ENCODE peak calls at places on chromosomes 1 and 21, in five cellular contexts. One of them, this sample, is unnamed.

GRCh38 chr1:204706838-204707509 is 21.4 kb upstream of the LRRN2 start:
- DNase-seq in WTC11: peak; percentile 52
- DNase-seq in GM12878: no peak
- DNase-seq in H1: peak; percentile 69
- DNase-seq in K562: peak; percentile 27
- DNase-seq in this sample: peak; percentile 84

GRCh38 chr1:201500670-201501120 is 6.2 kb downstream of the CSRP1 start:
- DNase-seq in WTC11: no peak
- DNase-seq in GM12878: no peak
- DNase-seq in H1: no peak
- DNase-seq in K562: no peak
- DNase-seq in this sample: peak; percentile 42

GRCh38 chr1:115326419-115326818 is 11.6 kb downstream of the NGF start:
- DNase-seq in WTC11: no peak
- DNase-seq in GM12878: no peak
- DNase-seq in H1: no peak
- DNase-seq in K562: no peak
- DNase-seq in this sample: no peak

GRCh38 chr1:232149302-232150201 is 480.4 kb downstream of the SIPA1L2 start:
- DNase-seq in WTC11: no peak
- DNase-seq in GM12878: no peak
- DNase-seq in H1: no peak
- DNase-seq in K562: no peak
- DNase-seq in this sample: no peak

GRCh38 chr1:3455630-3456448 is 1.4 kb downstream of the ARHGEF16 start:
- DNase-seq in WTC11: no peak
- DNase-seq in GM12878: no peak
- DNase-seq in H1: no peak
- DNase-seq in K562: no peak
- DNase-seq in this sample: no peak

GRCh38 chr1:158613764-158614163 is 8.7 kb downstream of the OR10Z1 start:
- DNase-seq in WTC11: no peak
- DNase-seq in GM12878: no peak
- DNase-seq in H1: no peak
- DNase-seq in K562: no peak
- DNase-seq in this sample: no peak

GRCh38 chr1:21337010-21337437 is 46.8 kb upstream of the ECE1 start:
- DNase-seq in WTC11: no peak
- DNase-seq in GM12878: no peak
- DNase-seq in H1: no peak
- DNase-seq in K562: no peak
- DNase-seq in this sample: no peak

GRCh38 chr1:193434319-193434718 is 247.9 kb upstream of the B3GALT2 start:
- DNase-seq in WTC11: no peak
- DNase-seq in GM12878: no peak
- DNase-seq in H1: no peak
- DNase-seq in K562: no peak
- DNase-seq in this sample: no peak

GRCh38 chr1:30270468-30270867 is 452.9 kb downstream of the MATN1 start:
- DNase-seq in WTC11: no peak
- DNase-seq in GM12878: no peak
- DNase-seq in H1: no peak
- DNase-seq in K562: no peak
- DNase-seq in this sample: no peak

GRCh38 chr1:94783342-94784264 is 36.6 kb upstream of the SLC44A3 start:
- DNase-seq in WTC11: no peak
- DNase-seq in GM12878: no peak
- DNase-seq in H1: no peak
- DNase-seq in K562: no peak
- DNase-seq in this sample: no peak

GRCh38 chr1:56025942-56026341 is 553.4 kb downstream of the PLPP3 start:
- DNase-seq in WTC11: no peak
- DNase-seq in GM12878: no peak
- DNase-seq in H1: no peak
- DNase-seq in K562: no peak
- DNase-seq in this sample: no peak

GRCh38 chr1:60102691-60103090 is 29.1 kb upstream of the C1orf87 start:
- DNase-seq in WTC11: no peak
- DNase-seq in GM12878: no peak
- DNase-seq in H1: no peak
- DNase-seq in K562: no peak
- DNase-seq in this sample: no peak

GRCh38 chr1:39957299-39958020 is 2.5 kb downstream of the MFSD2A start:
- DNase-seq in WTC11: no peak
- DNase-seq in GM12878: no peak
- DNase-seq in H1: no peak
- DNase-seq in K562: no peak
- DNase-seq in this sample: no peak

GRCh38 chr1:1150100-1150499 is 23.6 kb upstream of the TTLL10 start:
- DNase-seq in WTC11: no peak
- DNase-seq in GM12878: no peak
- DNase-seq in H1: no peak
- DNase-seq in K562: no peak
- DNase-seq in this sample: no peak

GRCh38 chr1:87410771-87411170 is 82.1 kb downstream of the LMO4 start:
- DNase-seq in WTC11: no peak
- DNase-seq in GM12878: no peak
- DNase-seq in H1: no peak
- DNase-seq in K562: no peak
- DNase-seq in this sample: no peak

GRCh38 chr21:29524055-29524454 is 225.3 kb downstream of the BACH1 start:
- DNase-seq in WTC11: no peak
- DNase-seq in GM12878: no peak
- DNase-seq in H1: no peak
- DNase-seq in K562: no peak
- DNase-seq in this sample: no peak

GRCh38 chr1:227730630-227731151 is 4.4 kb downstream of the JMJD4 start:
- DNase-seq in WTC11: no peak
- DNase-seq in GM12878: no peak
- DNase-seq in H1: no peak
- DNase-seq in K562: no peak
- DNase-seq in this sample: no peak

GRCh38 chr1:199155166-199156033 is 516.6 kb downstream of the PTPRC start:
- DNase-seq in WTC11: no peak
- DNase-seq in GM12878: no peak
- DNase-seq in H1: no peak
- DNase-seq in K562: no peak
- DNase-seq in this sample: no peak

GRCh38 chr1:20178634-20179368 is 7.1 kb upstream of the UBXN10 start:
- DNase-seq in WTC11: no peak
- DNase-seq in GM12878: no peak
- DNase-seq in H1: no peak
- DNase-seq in K562: no peak
- DNase-seq in this sample: peak; percentile 22

GRCh38 chr1:41382531-41383090 is 21.4 kb downstream of the FOXO6 start:
- DNase-seq in WTC11: peak; percentile 42
- DNase-seq in GM12878: no peak
- DNase-seq in H1: no peak
- DNase-seq in K562: no peak
- DNase-seq in this sample: peak; percentile 68

GRCh38 chr1:31664528-31664927 is 19.9 kb upstream of the PEF1 start:
- DNase-seq in WTC11: no peak
- DNase-seq in GM12878: no peak
- DNase-seq in H1: no peak
- DNase-seq in K562: no peak
- DNase-seq in this sample: no peak

GRCh38 chr1:109389638-109390341 is 7.9 kb downstream of the SORT1 start:
- DNase-seq in WTC11: no peak
- DNase-seq in GM12878: no peak
- DNase-seq in H1: no peak
- DNase-seq in K562: peak; percentile 92
- DNase-seq in this sample: no peak

GRCh38 chr1:88741413-88741812 is 57.3 kb downstream of the PKN2 start:
- DNase-seq in WTC11: no peak
- DNase-seq in GM12878: no peak
- DNase-seq in H1: no peak
- DNase-seq in K562: no peak
- DNase-seq in this sample: no peak

GRCh38 chr1:10958614-10959013 is 53.8 kb upstream of the TARDBP start:
- DNase-seq in WTC11: peak; percentile 61
- DNase-seq in GM12878: no peak
- DNase-seq in H1: no peak
- DNase-seq in K562: no peak
- DNase-seq in this sample: peak; percentile 43

DNA sequence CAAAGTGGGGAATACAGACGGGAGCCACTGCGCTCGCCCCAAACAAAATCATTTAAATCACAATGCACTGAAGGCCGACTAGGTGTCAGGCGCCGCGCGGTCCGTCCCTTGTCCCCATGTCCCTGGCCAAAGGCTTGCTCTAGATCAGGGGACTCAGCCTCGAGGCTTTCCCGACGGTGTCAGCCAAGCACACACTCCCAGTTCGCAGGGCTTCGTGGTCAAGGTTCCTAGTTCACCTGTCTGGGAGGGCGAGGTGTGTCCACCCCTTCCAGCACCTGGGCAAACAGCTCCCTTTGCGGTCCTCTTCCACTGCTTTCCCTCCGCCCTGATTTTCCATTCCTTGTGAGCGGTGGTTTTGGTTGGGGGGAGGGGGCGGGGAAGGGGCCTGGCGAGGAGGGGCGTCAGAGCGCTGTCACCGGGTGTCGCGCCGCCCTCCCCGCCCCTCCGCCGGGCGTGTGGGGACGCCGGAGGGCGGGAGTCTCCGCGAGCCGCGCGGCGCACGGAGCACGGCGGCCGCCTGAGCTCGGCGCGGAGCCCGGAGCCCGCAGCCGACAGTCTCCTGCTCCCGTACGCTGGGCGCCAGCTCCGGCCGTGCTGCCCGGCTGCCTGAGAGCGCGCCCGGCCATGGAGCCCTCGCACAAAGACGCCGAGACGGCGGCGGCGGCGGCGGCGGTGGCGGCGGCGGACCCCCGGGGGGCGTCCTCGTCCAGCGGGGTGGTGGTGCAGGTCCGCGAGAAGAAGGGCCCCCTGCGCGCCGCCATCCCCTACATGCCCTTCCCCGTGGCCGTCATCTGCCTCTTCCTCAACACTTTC is at the start of gene STUM:
- DNase-seq in WTC11: peak; percentile 42
- DNase-seq in GM12878: no peak
- DNase-seq in H1: peak; percentile 74
- DNase-seq in K562: no peak
- DNase-seq in this sample: peak; percentile 68
- TF ChIP-seq CREB1 in WTC11: no peak
- TF ChIP-seq CREB1 in GM12878: no peak
- TF ChIP-seq CREB1 in H1: no peak
- TF ChIP-seq CREB1 in K562: no peak
- TF ChIP-seq CREB1 in this sample: no peak

DNA sequence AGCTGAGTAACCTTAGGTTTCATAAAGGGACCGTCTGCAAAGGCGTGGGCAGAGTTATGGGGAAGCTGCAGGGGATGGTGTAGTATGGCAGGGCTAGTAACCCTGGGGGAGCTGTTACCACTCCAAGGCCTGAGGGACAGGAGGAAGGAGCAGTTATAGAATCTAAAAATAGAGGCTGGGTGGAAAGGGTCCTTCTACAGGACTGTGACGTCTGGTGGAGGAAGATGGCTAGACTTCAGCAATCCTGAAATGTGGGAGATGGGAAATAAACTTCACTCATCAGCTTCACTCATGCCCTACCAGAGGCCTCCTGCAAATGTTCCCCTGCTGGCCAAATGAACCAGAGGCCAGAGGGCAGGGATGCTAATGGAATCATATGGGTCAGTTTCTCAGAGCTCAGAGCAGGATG is 46.1 kb downstream of the DAB1 start:
- DNase-seq in WTC11: no peak
- DNase-seq in GM12878: no peak
- DNase-seq in H1: no peak
- DNase-seq in K562: no peak
- DNase-seq in this sample: peak; percentile 22
- TF ChIP-seq CTCF in WTC11: no peak
- TF ChIP-seq CTCF in GM12878: no peak
- TF ChIP-seq CTCF in H1: peak; percentile 30
- TF ChIP-seq CTCF in K562: no peak
- TF ChIP-seq CTCF in this sample: peak; percentile 6

GRCh38 chr1:211559222-211560010 is 19.5 kb downstream of the SLC30A1 start:
- DNase-seq in WTC11: no peak
- DNase-seq in GM12878: no peak
- DNase-seq in H1: peak; percentile 27
- DNase-seq in K562: no peak
- DNase-seq in this sample: no peak
- TF ChIP-seq CREB1 in WTC11: no peak
- TF ChIP-seq CREB1 in GM12878: no peak
- TF ChIP-seq CREB1 in H1: no peak
- TF ChIP-seq CREB1 in K562: no peak
- TF ChIP-seq CREB1 in this sample: no peak

DNA sequence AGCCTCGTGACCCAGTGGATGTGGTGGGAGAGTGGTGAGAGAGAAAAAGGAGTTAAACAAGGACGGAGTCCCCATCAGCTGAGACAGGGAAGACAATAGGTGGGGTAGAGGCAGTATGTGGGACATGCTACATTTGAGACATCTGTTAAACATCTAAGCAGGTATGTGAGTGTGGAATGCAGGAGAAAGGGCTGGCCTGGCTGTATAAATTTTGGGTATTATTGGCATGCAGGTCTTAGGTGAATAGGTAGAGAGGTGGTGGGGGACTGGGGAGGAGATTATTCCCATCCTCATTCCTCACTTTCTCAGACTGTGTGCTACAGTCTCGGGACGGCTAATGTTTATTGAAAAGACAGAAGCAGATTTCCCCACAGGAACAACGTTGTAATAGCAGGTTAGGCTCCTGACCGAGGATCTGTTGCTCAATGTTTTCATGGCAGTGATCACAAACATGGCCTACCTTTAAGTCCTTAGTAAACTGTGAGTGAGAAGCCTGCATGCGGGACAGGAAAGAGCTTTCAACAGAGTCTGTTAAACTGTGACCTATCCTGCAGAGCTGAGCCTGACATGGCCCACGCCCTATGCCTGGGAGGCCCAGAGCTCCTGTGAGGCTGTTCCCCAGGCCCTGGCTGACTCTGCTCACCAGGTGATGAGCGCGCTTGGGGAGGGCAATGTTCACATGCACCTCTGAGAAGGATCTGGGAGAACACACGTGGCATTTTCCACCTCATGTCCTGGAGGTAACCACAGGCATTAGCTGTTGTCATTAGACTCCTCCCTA is 16.5 kb downstream of the VSIG8 start:
- DNase-seq in WTC11: no peak
- DNase-seq in GM12878: no peak
- DNase-seq in H1: no peak
- DNase-seq in K562: no peak
- DNase-seq in this sample: no peak
- TF ChIP-seq CTCF in WTC11: no peak
- TF ChIP-seq CTCF in GM12878: no peak
- TF ChIP-seq CTCF in H1: no peak
- TF ChIP-seq CTCF in K562: no peak
- TF ChIP-seq CTCF in this sample: no peak

GRCh38 chr1:218717611-218718010 is 372.5 kb downstream of the TGFB2 start:
- DNase-seq in WTC11: no peak
- DNase-seq in GM12878: no peak
- DNase-seq in H1: no peak
- DNase-seq in K562: no peak
- DNase-seq in this sample: no peak
- TF ChIP-seq CREB1 in WTC11: no peak
- TF ChIP-seq CREB1 in GM12878: no peak
- TF ChIP-seq CREB1 in H1: no peak
- TF ChIP-seq CREB1 in K562: no peak
- TF ChIP-seq CREB1 in this sample: no peak

This sample was measured in GM23338.